ENCODE peak calls at places on chromosomes 11 and 22, in six cellular contexts. One of them, this sample, is unnamed.

GRCh38 chr22:24161909-24162308 is 19.4 kb upstream of the SUSD2 start:
- DNase-seq in pancreas: no peak
- DNase-seq in activated CD8-positive, alpha-beta memory T cell treated with anti-CD3 and anti-CD28 coated beads, Interleukin-2, amount 50 U/mL, for 4 hours: no peak
- DNase-seq in stimulated activated naive CD4-positive, alpha-beta T cell treated with Interleukin-2 at 50 U/mL for 16 hours: no peak
- DNase-seq in astrocyte of the spinal cord: no peak
- DNase-seq in NCI-H446: no peak
- DNase-seq in this sample: no peak

GRCh38 chr11:47180006-47180787 is 3.5 kb upstream of the ARFGAP2 start:
- DNase-seq in pancreas: no peak
- DNase-seq in activated CD8-positive, alpha-beta memory T cell treated with anti-CD3 and anti-CD28 coated beads, Interleukin-2, amount 50 U/mL, for 4 hours: no peak
- DNase-seq in stimulated activated naive CD4-positive, alpha-beta T cell treated with Interleukin-2 at 50 U/mL for 16 hours: no peak
- DNase-seq in astrocyte of the spinal cord: no peak
- DNase-seq in NCI-H446: no peak
- DNase-seq in this sample: no peak

GRCh38 chr11:9787260-9787659 is 123.4 kb downstream of the SWAP70 start:
- DNase-seq in pancreas: no peak
- DNase-seq in activated CD8-positive, alpha-beta memory T cell treated with anti-CD3 and anti-CD28 coated beads, Interleukin-2, amount 50 U/mL, for 4 hours: no peak
- DNase-seq in stimulated activated naive CD4-positive, alpha-beta T cell treated with Interleukin-2 at 50 U/mL for 16 hours: no peak
- DNase-seq in astrocyte of the spinal cord: no peak
- DNase-seq in NCI-H446: no peak
- DNase-seq in this sample: no peak

GRCh38 chr22:36796629-36797175 is 20.1 kb downstream of the PVALB start:
- DNase-seq in pancreas: no peak
- DNase-seq in activated CD8-positive, alpha-beta memory T cell treated with anti-CD3 and anti-CD28 coated beads, Interleukin-2, amount 50 U/mL, for 4 hours: no peak
- DNase-seq in stimulated activated naive CD4-positive, alpha-beta T cell treated with Interleukin-2 at 50 U/mL for 16 hours: no peak
- DNase-seq in astrocyte of the spinal cord: no peak
- DNase-seq in NCI-H446: no peak
- DNase-seq in this sample: no peak

GRCh38 chr11:123137496-123138270 is 57.4 kb downstream of the CLMP start:
- DNase-seq in pancreas: peak; percentile 36
- DNase-seq in activated CD8-positive, alpha-beta memory T cell treated with anti-CD3 and anti-CD28 coated beads, Interleukin-2, amount 50 U/mL, for 4 hours: no peak
- DNase-seq in stimulated activated naive CD4-positive, alpha-beta T cell treated with Interleukin-2 at 50 U/mL for 16 hours: no peak
- DNase-seq in astrocyte of the spinal cord: peak; percentile 86
- DNase-seq in NCI-H446: peak; percentile 40
- DNase-seq in this sample: no peak

GRCh38 chr11:95451682-95452081 is 220.7 kb upstream of the SESN3 start:
- DNase-seq in pancreas: no peak
- DNase-seq in activated CD8-positive, alpha-beta memory T cell treated with anti-CD3 and anti-CD28 coated beads, Interleukin-2, amount 50 U/mL, for 4 hours: no peak
- DNase-seq in stimulated activated naive CD4-positive, alpha-beta T cell treated with Interleukin-2 at 50 U/mL for 16 hours: no peak
- DNase-seq in astrocyte of the spinal cord: peak; percentile 62
- DNase-seq in NCI-H446: no peak
- DNase-seq in this sample: no peak

GRCh38 chr11:108508653-108509593 is 10.7 kb upstream of the POGLUT3 start:
- DNase-seq in pancreas: no peak
- DNase-seq in activated CD8-positive, alpha-beta memory T cell treated with anti-CD3 and anti-CD28 coated beads, Interleukin-2, amount 50 U/mL, for 4 hours: no peak
- DNase-seq in stimulated activated naive CD4-positive, alpha-beta T cell treated with Interleukin-2 at 50 U/mL for 16 hours: no peak
- DNase-seq in astrocyte of the spinal cord: no peak
- DNase-seq in NCI-H446: no peak
- DNase-seq in this sample: no peak

GRCh38 chr11:73402834-73403185 is 26.6 kb downstream of the RELT start:
- DNase-seq in pancreas: no peak
- DNase-seq in activated CD8-positive, alpha-beta memory T cell treated with anti-CD3 and anti-CD28 coated beads, Interleukin-2, amount 50 U/mL, for 4 hours: no peak
- DNase-seq in stimulated activated naive CD4-positive, alpha-beta T cell treated with Interleukin-2 at 50 U/mL for 16 hours: no peak
- DNase-seq in astrocyte of the spinal cord: peak; percentile 18
- DNase-seq in NCI-H446: no peak
- DNase-seq in this sample: no peak

GRCh38 chr11:100776212-100776896 is 89.3 kb downstream of the ARHGAP42 start:
- DNase-seq in pancreas: no peak
- DNase-seq in activated CD8-positive, alpha-beta memory T cell treated with anti-CD3 and anti-CD28 coated beads, Interleukin-2, amount 50 U/mL, for 4 hours: no peak
- DNase-seq in stimulated activated naive CD4-positive, alpha-beta T cell treated with Interleukin-2 at 50 U/mL for 16 hours: no peak
- DNase-seq in astrocyte of the spinal cord: peak; percentile 88
- DNase-seq in NCI-H446: no peak
- DNase-seq in this sample: no peak

GRCh38 chr11:112129656-112130055 is 34.2 kb downstream of the IL18 start:
- DNase-seq in pancreas: no peak
- DNase-seq in activated CD8-positive, alpha-beta memory T cell treated with anti-CD3 and anti-CD28 coated beads, Interleukin-2, amount 50 U/mL, for 4 hours: no peak
- DNase-seq in stimulated activated naive CD4-positive, alpha-beta T cell treated with Interleukin-2 at 50 U/mL for 16 hours: no peak
- DNase-seq in astrocyte of the spinal cord: no peak
- DNase-seq in NCI-H446: no peak
- DNase-seq in this sample: no peak

GRCh38 chr11:112769170-112769569 is 192.1 kb upstream of the NCAM1 start:
- DNase-seq in pancreas: no peak
- DNase-seq in activated CD8-positive, alpha-beta memory T cell treated with anti-CD3 and anti-CD28 coated beads, Interleukin-2, amount 50 U/mL, for 4 hours: no peak
- DNase-seq in stimulated activated naive CD4-positive, alpha-beta T cell treated with Interleukin-2 at 50 U/mL for 16 hours: no peak
- DNase-seq in astrocyte of the spinal cord: no peak
- DNase-seq in NCI-H446: no peak
- DNase-seq in this sample: no peak

GRCh38 chr11:30422389-30422788 is 99.5 kb downstream of the ARL14EP start:
- DNase-seq in pancreas: no peak
- DNase-seq in activated CD8-positive, alpha-beta memory T cell treated with anti-CD3 and anti-CD28 coated beads, Interleukin-2, amount 50 U/mL, for 4 hours: no peak
- DNase-seq in stimulated activated naive CD4-positive, alpha-beta T cell treated with Interleukin-2 at 50 U/mL for 16 hours: no peak
- DNase-seq in astrocyte of the spinal cord: no peak
- DNase-seq in NCI-H446: no peak
- DNase-seq in this sample: no peak

GRCh38 chr11:131064373-131064991 is 148.2 kb upstream of the SNX19 start:
- DNase-seq in pancreas: peak; percentile 69
- DNase-seq in activated CD8-positive, alpha-beta memory T cell treated with anti-CD3 and anti-CD28 coated beads, Interleukin-2, amount 50 U/mL, for 4 hours: no peak
- DNase-seq in stimulated activated naive CD4-positive, alpha-beta T cell treated with Interleukin-2 at 50 U/mL for 16 hours: no peak
- DNase-seq in astrocyte of the spinal cord: peak; percentile 56
- DNase-seq in NCI-H446: no peak
- DNase-seq in this sample: no peak

GRCh38 chr11:100632970-100633452 is 54.1 kb upstream of the ARHGAP42 start:
- DNase-seq in pancreas: no peak
- DNase-seq in activated CD8-positive, alpha-beta memory T cell treated with anti-CD3 and anti-CD28 coated beads, Interleukin-2, amount 50 U/mL, for 4 hours: no peak
- DNase-seq in stimulated activated naive CD4-positive, alpha-beta T cell treated with Interleukin-2 at 50 U/mL for 16 hours: no peak
- DNase-seq in astrocyte of the spinal cord: peak; percentile 60
- DNase-seq in NCI-H446: peak; percentile 80
- DNase-seq in this sample: no peak

GRCh38 chr11:424232-424631 is 9.4 kb upstream of the SIGIRR start:
- DNase-seq in pancreas: no peak
- DNase-seq in activated CD8-positive, alpha-beta memory T cell treated with anti-CD3 and anti-CD28 coated beads, Interleukin-2, amount 50 U/mL, for 4 hours: no peak
- DNase-seq in stimulated activated naive CD4-positive, alpha-beta T cell treated with Interleukin-2 at 50 U/mL for 16 hours: no peak
- DNase-seq in astrocyte of the spinal cord: no peak
- DNase-seq in NCI-H446: no peak
- DNase-seq in this sample: no peak

GRCh38 chr11:119337581-119338317 is 2.9 kb downstream of the C1QTNF5 start:
- DNase-seq in pancreas: no peak
- DNase-seq in activated CD8-positive, alpha-beta memory T cell treated with anti-CD3 and anti-CD28 coated beads, Interleukin-2, amount 50 U/mL, for 4 hours: no peak
- DNase-seq in stimulated activated naive CD4-positive, alpha-beta T cell treated with Interleukin-2 at 50 U/mL for 16 hours: no peak
- DNase-seq in astrocyte of the spinal cord: peak; percentile 74
- DNase-seq in NCI-H446: no peak
- DNase-seq in this sample: no peak

GRCh38 chr11:15493921-15494630 is 379.4 kb downstream of the INSC start:
- DNase-seq in pancreas: no peak
- DNase-seq in activated CD8-positive, alpha-beta memory T cell treated with anti-CD3 and anti-CD28 coated beads, Interleukin-2, amount 50 U/mL, for 4 hours: no peak
- DNase-seq in stimulated activated naive CD4-positive, alpha-beta T cell treated with Interleukin-2 at 50 U/mL for 16 hours: no peak
- DNase-seq in astrocyte of the spinal cord: peak; percentile 47
- DNase-seq in NCI-H446: no peak
- DNase-seq in this sample: no peak

GRCh38 chr11:2951235-2952110 is 22.3 kb upstream of the PHLDA2 start:
- DNase-seq in pancreas: no peak
- DNase-seq in activated CD8-positive, alpha-beta memory T cell treated with anti-CD3 and anti-CD28 coated beads, Interleukin-2, amount 50 U/mL, for 4 hours: no peak
- DNase-seq in stimulated activated naive CD4-positive, alpha-beta T cell treated with Interleukin-2 at 50 U/mL for 16 hours: no peak
- DNase-seq in astrocyte of the spinal cord: peak; percentile 84
- DNase-seq in NCI-H446: no peak
- DNase-seq in this sample: no peak

GRCh38 chr11:95884364-95884763 is 39.5 kb downstream of the MTMR2 start:
- DNase-seq in pancreas: no peak
- DNase-seq in activated CD8-positive, alpha-beta memory T cell treated with anti-CD3 and anti-CD28 coated beads, Interleukin-2, amount 50 U/mL, for 4 hours: no peak
- DNase-seq in stimulated activated naive CD4-positive, alpha-beta T cell treated with Interleukin-2 at 50 U/mL for 16 hours: no peak
- DNase-seq in astrocyte of the spinal cord: peak; percentile 54
- DNase-seq in NCI-H446: no peak
- DNase-seq in this sample: no peak

GRCh38 chr11:100861221-100861620 is 174.1 kb downstream of the ARHGAP42 start:
- DNase-seq in pancreas: no peak
- DNase-seq in activated CD8-positive, alpha-beta memory T cell treated with anti-CD3 and anti-CD28 coated beads, Interleukin-2, amount 50 U/mL, for 4 hours: no peak
- DNase-seq in stimulated activated naive CD4-positive, alpha-beta T cell treated with Interleukin-2 at 50 U/mL for 16 hours: no peak
- DNase-seq in astrocyte of the spinal cord: no peak
- DNase-seq in NCI-H446: no peak
- DNase-seq in this sample: no peak

GRCh38 chr11:61776561-61777075 is 15.8 kb downstream of the TMEM258 start:
- DNase-seq in pancreas: peak; percentile 89
- DNase-seq in activated CD8-positive, alpha-beta memory T cell treated with anti-CD3 and anti-CD28 coated beads, Interleukin-2, amount 50 U/mL, for 4 hours: peak; percentile 56
- DNase-seq in stimulated activated naive CD4-positive, alpha-beta T cell treated with Interleukin-2 at 50 U/mL for 16 hours: peak; percentile 36
- DNase-seq in astrocyte of the spinal cord: peak; percentile 69
- DNase-seq in NCI-H446: no peak
- DNase-seq in this sample: no peak

GRCh38 chr11:121794671-121795070 is 321.3 kb downstream of the BLID start:
- DNase-seq in pancreas: no peak
- DNase-seq in activated CD8-positive, alpha-beta memory T cell treated with anti-CD3 and anti-CD28 coated beads, Interleukin-2, amount 50 U/mL, for 4 hours: no peak
- DNase-seq in stimulated activated naive CD4-positive, alpha-beta T cell treated with Interleukin-2 at 50 U/mL for 16 hours: no peak
- DNase-seq in astrocyte of the spinal cord: no peak
- DNase-seq in NCI-H446: no peak
- DNase-seq in this sample: no peak

GRCh38 chr11:133659542-133660201 is 127.4 kb upstream of the OPCML start:
- DNase-seq in pancreas: no peak
- DNase-seq in activated CD8-positive, alpha-beta memory T cell treated with anti-CD3 and anti-CD28 coated beads, Interleukin-2, amount 50 U/mL, for 4 hours: no peak
- DNase-seq in stimulated activated naive CD4-positive, alpha-beta T cell treated with Interleukin-2 at 50 U/mL for 16 hours: no peak
- DNase-seq in astrocyte of the spinal cord: no peak
- DNase-seq in NCI-H446: no peak
- DNase-seq in this sample: no peak

This sample was measured in activated CD4-positive, CD25-positive, alpha-beta regulatory T cell treated with anti-CD3 and anti-CD28 coated beads, Interleukin-2, amount 50 U/mL, for 72 hours.